ENCODE peak calls at places on chromosomes 11 and 22, in ten cellular contexts. One of them, this sample, is unnamed.

GRCh38 chr11:32426819-32427615 is 8.3 kb downstream of the WT1 start:
- DNase-seq in T-cell: no peak
- DNase-seq in neural progenitor cell: peak
- DNase-seq in fibroblast of lung: no peak
- DNase-seq in T follicular helper cell: no peak
- DNase-seq in adrenal gland: no peak
- DNase-seq in HepG2: no peak
- DNase-seq in lower leg skin: no peak
- DNase-seq in activated CD4-positive, CD25-positive, alpha-beta regulatory T cell treated with anti-CD3 and anti-CD28 coated beads, Interleukin-2, amount 50 U/mL, for 72 hours: no peak
- DNase-seq in mucosa of gallbladder: no peak
- DNase-seq in this sample: peak

GRCh38 chr11:6402561-6402981 is 12.3 kb downstream of the SMPD1 start:
- DNase-seq in neural progenitor cell: no peak
- DNase-seq in lower leg skin: peak
- DNase-seq in T follicular helper cell: peak
- DNase-seq in adrenal gland: no peak
- DNase-seq in T-cell: peak
- DNase-seq in mucosa of gallbladder: no peak
- DNase-seq in activated CD4-positive, CD25-positive, alpha-beta regulatory T cell treated with anti-CD3 and anti-CD28 coated beads, Interleukin-2, amount 50 U/mL, for 72 hours: peak
- DNase-seq in HepG2: no peak
- DNase-seq in fibroblast of lung: peak
- DNase-seq in this sample: no peak

GRCh38 chr11:32006799-32007388 is 84.0 kb upstream of the RCN1 start:
- DNase-seq in fibroblast of lung: peak
- DNase-seq in mucosa of gallbladder: no peak
- DNase-seq in lower leg skin: no peak
- DNase-seq in neural progenitor cell: peak
- DNase-seq in adrenal gland: peak
- DNase-seq in activated CD4-positive, CD25-positive, alpha-beta regulatory T cell treated with anti-CD3 and anti-CD28 coated beads, Interleukin-2, amount 50 U/mL, for 72 hours: no peak
- DNase-seq in T follicular helper cell: no peak
- DNase-seq in HepG2: peak
- DNase-seq in T-cell: no peak
- DNase-seq in this sample: peak

GRCh38 chr11:2517386-2518064 is 72.7 kb downstream of the KCNQ1 start:
- DNase-seq in adrenal gland: peak
- DNase-seq in neural progenitor cell: peak
- DNase-seq in T follicular helper cell: no peak
- DNase-seq in T-cell: no peak
- DNase-seq in lower leg skin: peak
- DNase-seq in activated CD4-positive, CD25-positive, alpha-beta regulatory T cell treated with anti-CD3 and anti-CD28 coated beads, Interleukin-2, amount 50 U/mL, for 72 hours: no peak
- DNase-seq in mucosa of gallbladder: peak
- DNase-seq in fibroblast of lung: no peak
- DNase-seq in HepG2: no peak
- DNase-seq in this sample: no peak

GRCh38 chr22:27377901-27378300 is 423.7 kb downstream of the MN1 start:
- DNase-seq in activated CD4-positive, CD25-positive, alpha-beta regulatory T cell treated with anti-CD3 and anti-CD28 coated beads, Interleukin-2, amount 50 U/mL, for 72 hours: no peak
- DNase-seq in T follicular helper cell: no peak
- DNase-seq in fibroblast of lung: peak
- DNase-seq in T-cell: no peak
- DNase-seq in lower leg skin: no peak
- DNase-seq in HepG2: no peak
- DNase-seq in adrenal gland: peak
- DNase-seq in neural progenitor cell: no peak
- DNase-seq in mucosa of gallbladder: no peak
- DNase-seq in this sample: peak

GRCh38 chr11:47488111-47488510 is 39.2 kb upstream of the RAPSN start:
- DNase-seq in fibroblast of lung: no peak
- DNase-seq in adrenal gland: no peak
- DNase-seq in mucosa of gallbladder: no peak
- DNase-seq in T follicular helper cell: no peak
- DNase-seq in neural progenitor cell: no peak
- DNase-seq in HepG2: peak
- DNase-seq in lower leg skin: no peak
- DNase-seq in activated CD4-positive, CD25-positive, alpha-beta regulatory T cell treated with anti-CD3 and anti-CD28 coated beads, Interleukin-2, amount 50 U/mL, for 72 hours: no peak
- DNase-seq in T-cell: no peak
- DNase-seq in this sample: no peak

GRCh38 chr22:25666308-25666707 is 75.7 kb upstream of the MYO18B start:
- DNase-seq in T follicular helper cell: no peak
- DNase-seq in lower leg skin: peak
- DNase-seq in neural progenitor cell: no peak
- DNase-seq in activated CD4-positive, CD25-positive, alpha-beta regulatory T cell treated with anti-CD3 and anti-CD28 coated beads, Interleukin-2, amount 50 U/mL, for 72 hours: no peak
- DNase-seq in T-cell: no peak
- DNase-seq in HepG2: peak
- DNase-seq in fibroblast of lung: no peak
- DNase-seq in mucosa of gallbladder: peak
- DNase-seq in adrenal gland: peak
- DNase-seq in this sample: peak

GRCh38 chr11:126173257-126173656 is 38.2 kb downstream of the RPUSD4 start:
- DNase-seq in activated CD4-positive, CD25-positive, alpha-beta regulatory T cell treated with anti-CD3 and anti-CD28 coated beads, Interleukin-2, amount 50 U/mL, for 72 hours: no peak
- DNase-seq in mucosa of gallbladder: no peak
- DNase-seq in fibroblast of lung: no peak
- DNase-seq in adrenal gland: no peak
- DNase-seq in lower leg skin: no peak
- DNase-seq in HepG2: no peak
- DNase-seq in T-cell: no peak
- DNase-seq in neural progenitor cell: no peak
- DNase-seq in T follicular helper cell: no peak
- DNase-seq in this sample: no peak

GRCh38 chr11:78941226-78941851 is 366.7 kb upstream of the NARS2 start:
- DNase-seq in neural progenitor cell: no peak
- DNase-seq in T-cell: no peak
- DNase-seq in T follicular helper cell: no peak
- DNase-seq in mucosa of gallbladder: no peak
- DNase-seq in fibroblast of lung: no peak
- DNase-seq in adrenal gland: no peak
- DNase-seq in activated CD4-positive, CD25-positive, alpha-beta regulatory T cell treated with anti-CD3 and anti-CD28 coated beads, Interleukin-2, amount 50 U/mL, for 72 hours: no peak
- DNase-seq in lower leg skin: peak
- DNase-seq in HepG2: no peak
- DNase-seq in this sample: peak

GRCh38 chr11:45983471-45983845 is 61.0 kb downstream of the LARGE2 start:
- DNase-seq in mucosa of gallbladder: no peak
- DNase-seq in T follicular helper cell: no peak
- DNase-seq in HepG2: no peak
- DNase-seq in neural progenitor cell: no peak
- DNase-seq in lower leg skin: no peak
- DNase-seq in adrenal gland: no peak
- DNase-seq in T-cell: no peak
- DNase-seq in fibroblast of lung: no peak
- DNase-seq in activated CD4-positive, CD25-positive, alpha-beta regulatory T cell treated with anti-CD3 and anti-CD28 coated beads, Interleukin-2, amount 50 U/mL, for 72 hours: no peak
- DNase-seq in this sample: no peak

GRCh38 chr11:118921929-118922744 is 3.6 kb downstream of the BCL9L start:
- DNase-seq in activated CD4-positive, CD25-positive, alpha-beta regulatory T cell treated with anti-CD3 and anti-CD28 coated beads, Interleukin-2, amount 50 U/mL, for 72 hours: no peak
- DNase-seq in mucosa of gallbladder: peak
- DNase-seq in fibroblast of lung: peak
- DNase-seq in neural progenitor cell: peak
- DNase-seq in HepG2: peak
- DNase-seq in T-cell: no peak
- DNase-seq in adrenal gland: peak
- DNase-seq in lower leg skin: peak
- DNase-seq in T follicular helper cell: no peak
- DNase-seq in this sample: peak

GRCh38 chr22:46107089-46107664 is 43.1 kb upstream of the PPARA start:
- DNase-seq in lower leg skin: no peak
- DNase-seq in fibroblast of lung: no peak
- DNase-seq in HepG2: no peak
- DNase-seq in activated CD4-positive, CD25-positive, alpha-beta regulatory T cell treated with anti-CD3 and anti-CD28 coated beads, Interleukin-2, amount 50 U/mL, for 72 hours: no peak
- DNase-seq in T follicular helper cell: no peak
- DNase-seq in neural progenitor cell: no peak
- DNase-seq in adrenal gland: peak
- DNase-seq in mucosa of gallbladder: no peak
- DNase-seq in T-cell: no peak
- DNase-seq in this sample: peak

GRCh38 chr22:20198527-20199319 is 47.9 kb upstream of the CCDC188 start:
- DNase-seq in fibroblast of lung: no peak
- DNase-seq in adrenal gland: no peak
- DNase-seq in mucosa of gallbladder: no peak
- DNase-seq in neural progenitor cell: no peak
- DNase-seq in T follicular helper cell: no peak
- DNase-seq in activated CD4-positive, CD25-positive, alpha-beta regulatory T cell treated with anti-CD3 and anti-CD28 coated beads, Interleukin-2, amount 50 U/mL, for 72 hours: no peak
- DNase-seq in HepG2: no peak
- DNase-seq in lower leg skin: no peak
- DNase-seq in T-cell: no peak
- DNase-seq in this sample: peak

GRCh38 chr11:15146271-15147003 is 31.7 kb downstream of the INSC start:
- DNase-seq in neural progenitor cell: no peak
- DNase-seq in lower leg skin: no peak
- DNase-seq in mucosa of gallbladder: no peak
- DNase-seq in fibroblast of lung: peak
- DNase-seq in activated CD4-positive, CD25-positive, alpha-beta regulatory T cell treated with anti-CD3 and anti-CD28 coated beads, Interleukin-2, amount 50 U/mL, for 72 hours: no peak
- DNase-seq in adrenal gland: no peak
- DNase-seq in T follicular helper cell: no peak
- DNase-seq in HepG2: no peak
- DNase-seq in T-cell: no peak
- DNase-seq in this sample: peak

GRCh38 chr11:74141908-74142307 is 28.9 kb downstream of the C2CD3 start:
- DNase-seq in HepG2: no peak
- DNase-seq in adrenal gland: no peak
- DNase-seq in neural progenitor cell: no peak
- DNase-seq in activated CD4-positive, CD25-positive, alpha-beta regulatory T cell treated with anti-CD3 and anti-CD28 coated beads, Interleukin-2, amount 50 U/mL, for 72 hours: no peak
- DNase-seq in mucosa of gallbladder: no peak
- DNase-seq in lower leg skin: no peak
- DNase-seq in T-cell: no peak
- DNase-seq in T follicular helper cell: no peak
- DNase-seq in fibroblast of lung: no peak
- DNase-seq in this sample: no peak

GRCh38 chr11:102794382-102794781 is 3.6 kb downstream of the MMP1 start:
- DNase-seq in T follicular helper cell: no peak
- DNase-seq in mucosa of gallbladder: no peak
- DNase-seq in HepG2: peak
- DNase-seq in neural progenitor cell: peak
- DNase-seq in activated CD4-positive, CD25-positive, alpha-beta regulatory T cell treated with anti-CD3 and anti-CD28 coated beads, Interleukin-2, amount 50 U/mL, for 72 hours: no peak
- DNase-seq in fibroblast of lung: peak
- DNase-seq in T-cell: no peak
- DNase-seq in adrenal gland: no peak
- DNase-seq in lower leg skin: no peak
- DNase-seq in this sample: peak

GRCh38 chr22:47458348-47458747 is 695.9 kb downstream of the TBC1D22A start:
- DNase-seq in adrenal gland: no peak
- DNase-seq in lower leg skin: no peak
- DNase-seq in fibroblast of lung: no peak
- DNase-seq in HepG2: no peak
- DNase-seq in T-cell: no peak
- DNase-seq in neural progenitor cell: no peak
- DNase-seq in activated CD4-positive, CD25-positive, alpha-beta regulatory T cell treated with anti-CD3 and anti-CD28 coated beads, Interleukin-2, amount 50 U/mL, for 72 hours: no peak
- DNase-seq in T follicular helper cell: no peak
- DNase-seq in mucosa of gallbladder: no peak
- DNase-seq in this sample: no peak

GRCh38 chr22:48953103-48953720 is 874.5 kb downstream of the BRD1 start:
- DNase-seq in adrenal gland: no peak
- DNase-seq in HepG2: no peak
- DNase-seq in mucosa of gallbladder: no peak
- DNase-seq in T follicular helper cell: no peak
- DNase-seq in T-cell: no peak
- DNase-seq in activated CD4-positive, CD25-positive, alpha-beta regulatory T cell treated with anti-CD3 and anti-CD28 coated beads, Interleukin-2, amount 50 U/mL, for 72 hours: no peak
- DNase-seq in neural progenitor cell: no peak
- DNase-seq in lower leg skin: peak
- DNase-seq in fibroblast of lung: no peak
- DNase-seq in this sample: no peak

GRCh38 chr22:27750866-27751265 is 50.7 kb downstream of the MN1 start:
- DNase-seq in activated CD4-positive, CD25-positive, alpha-beta regulatory T cell treated with anti-CD3 and anti-CD28 coated beads, Interleukin-2, amount 50 U/mL, for 72 hours: no peak
- DNase-seq in lower leg skin: no peak
- DNase-seq in T-cell: no peak
- DNase-seq in mucosa of gallbladder: no peak
- DNase-seq in T follicular helper cell: no peak
- DNase-seq in adrenal gland: no peak
- DNase-seq in HepG2: no peak
- DNase-seq in neural progenitor cell: no peak
- DNase-seq in fibroblast of lung: no peak
- DNase-seq in this sample: no peak

GRCh38 chr22:16932577-16932976 is 75.4 kb downstream of the GAB4 start:
- DNase-seq in T-cell: no peak
- DNase-seq in fibroblast of lung: no peak
- DNase-seq in lower leg skin: no peak
- DNase-seq in activated CD4-positive, CD25-positive, alpha-beta regulatory T cell treated with anti-CD3 and anti-CD28 coated beads, Interleukin-2, amount 50 U/mL, for 72 hours: no peak
- DNase-seq in HepG2: peak
- DNase-seq in T follicular helper cell: no peak
- DNase-seq in adrenal gland: peak
- DNase-seq in neural progenitor cell: no peak
- DNase-seq in mucosa of gallbladder: no peak
- DNase-seq in this sample: no peak

GRCh38 chr11:32586576-32587190 is 3.1 kb downstream of the EIF3M start:
- DNase-seq in adrenal gland: no peak
- DNase-seq in fibroblast of lung: peak
- DNase-seq in T follicular helper cell: no peak
- DNase-seq in lower leg skin: no peak
- DNase-seq in neural progenitor cell: peak
- DNase-seq in activated CD4-positive, CD25-positive, alpha-beta regulatory T cell treated with anti-CD3 and anti-CD28 coated beads, Interleukin-2, amount 50 U/mL, for 72 hours: no peak
- DNase-seq in HepG2: peak
- DNase-seq in T-cell: no peak
- DNase-seq in mucosa of gallbladder: no peak
- DNase-seq in this sample: peak

GRCh38 chr11:16853266-16853665 is 114.8 kb downstream of the C11orf58 start:
- DNase-seq in neural progenitor cell: no peak
- DNase-seq in T-cell: no peak
- DNase-seq in activated CD4-positive, CD25-positive, alpha-beta regulatory T cell treated with anti-CD3 and anti-CD28 coated beads, Interleukin-2, amount 50 U/mL, for 72 hours: no peak
- DNase-seq in mucosa of gallbladder: no peak
- DNase-seq in HepG2: no peak
- DNase-seq in adrenal gland: no peak
- DNase-seq in lower leg skin: no peak
- DNase-seq in fibroblast of lung: no peak
- DNase-seq in T follicular helper cell: no peak
- DNase-seq in this sample: no peak

GRCh38 chr11:110173775-110174644 is 80.8 kb downstream of the ZC3H12C start:
- DNase-seq in T-cell: peak
- DNase-seq in HepG2: peak
- DNase-seq in T follicular helper cell: peak
- DNase-seq in mucosa of gallbladder: peak
- DNase-seq in activated CD4-positive, CD25-positive, alpha-beta regulatory T cell treated with anti-CD3 and anti-CD28 coated beads, Interleukin-2, amount 50 U/mL, for 72 hours: peak
- DNase-seq in neural progenitor cell: peak
- DNase-seq in lower leg skin: peak
- DNase-seq in adrenal gland: peak
- DNase-seq in fibroblast of lung: peak
- DNase-seq in this sample: peak

GRCh38 chr11:115505165-115505564 is 950 bp upstream of the CADM1 start:
- DNase-seq in T follicular helper cell: no peak
- DNase-seq in T-cell: no peak
- DNase-seq in activated CD4-positive, CD25-positive, alpha-beta regulatory T cell treated with anti-CD3 and anti-CD28 coated beads, Interleukin-2, amount 50 U/mL, for 72 hours: no peak
- DNase-seq in mucosa of gallbladder: no peak
- DNase-seq in fibroblast of lung: no peak
- DNase-seq in HepG2: no peak
- DNase-seq in adrenal gland: peak
- DNase-seq in lower leg skin: no peak
- DNase-seq in neural progenitor cell: peak
- DNase-seq in this sample: peak

GRCh38 chr11:115941481-115941993 is 437.3 kb upstream of the CADM1 start:
- DNase-seq in fibroblast of lung: peak
- DNase-seq in T follicular helper cell: no peak
- DNase-seq in T-cell: no peak
- DNase-seq in adrenal gland: peak
- DNase-seq in HepG2: no peak
- DNase-seq in mucosa of gallbladder: peak
- DNase-seq in lower leg skin: no peak
- DNase-seq in neural progenitor cell: no peak
- DNase-seq in activated CD4-positive, CD25-positive, alpha-beta regulatory T cell treated with anti-CD3 and anti-CD28 coated beads, Interleukin-2, amount 50 U/mL, for 72 hours: no peak
- DNase-seq in this sample: no peak

GRCh38 chr22:20566420-20567260 is 59.2 kb downstream of the MED15 start:
- DNase-seq in fibroblast of lung: peak
- DNase-seq in HepG2: no peak
- DNase-seq in T follicular helper cell: peak
- DNase-seq in adrenal gland: peak
- DNase-seq in activated CD4-positive, CD25-positive, alpha-beta regulatory T cell treated with anti-CD3 and anti-CD28 coated beads, Interleukin-2, amount 50 U/mL, for 72 hours: no peak
- DNase-seq in mucosa of gallbladder: peak
- DNase-seq in neural progenitor cell: no peak
- DNase-seq in lower leg skin: no peak
- DNase-seq in T-cell: peak
- DNase-seq in this sample: no peak

GRCh38 chr11:84261707-84262106 is 975.5 kb upstream of the CCDC90B start:
- DNase-seq in lower leg skin: no peak
- DNase-seq in activated CD4-positive, CD25-positive, alpha-beta regulatory T cell treated with anti-CD3 and anti-CD28 coated beads, Interleukin-2, amount 50 U/mL, for 72 hours: no peak
- DNase-seq in neural progenitor cell: peak
- DNase-seq in mucosa of gallbladder: peak
- DNase-seq in fibroblast of lung: no peak
- DNase-seq in adrenal gland: peak
- DNase-seq in T follicular helper cell: no peak
- DNase-seq in T-cell: no peak
- DNase-seq in HepG2: no peak
- DNase-seq in this sample: no peak

GRCh38 chr22:20885557-20886323 is 26.9 kb downstream of the SNAP29 start:
- DNase-seq in HepG2: peak
- DNase-seq in activated CD4-positive, CD25-positive, alpha-beta regulatory T cell treated with anti-CD3 and anti-CD28 coated beads, Interleukin-2, amount 50 U/mL, for 72 hours: peak
- DNase-seq in T-cell: no peak
- DNase-seq in adrenal gland: peak
- DNase-seq in T follicular helper cell: peak
- DNase-seq in neural progenitor cell: peak
- DNase-seq in fibroblast of lung: peak
- DNase-seq in lower leg skin: peak
- DNase-seq in mucosa of gallbladder: peak
- DNase-seq in this sample: peak